ENCODE peak calls at places on chromosomes 11 and 22, in four cellular contexts. One of them, this sample, is unnamed.

GRCh38 chr11:103851166-103851651 is 185.2 kb upstream of the DDI1 start:
- DNase-seq in neural crest cell: no peak
- DNase-seq in sigmoid colon: no peak
- DNase-seq in B cell: no peak
- DNase-seq in this sample: no peak

GRCh38 chr11:5225480-5225871 is 1.4 kb downstream of the HBB start:
- DNase-seq in neural crest cell: no peak
- DNase-seq in sigmoid colon: no peak
- DNase-seq in B cell: no peak
- DNase-seq in this sample: no peak

GRCh38 chr11:63520606-63521170 is 14.8 kb downstream of the LGALS12 start:
- DNase-seq in neural crest cell: no peak
- DNase-seq in sigmoid colon: no peak
- DNase-seq in B cell: no peak
- DNase-seq in this sample: no peak

GRCh38 chr11:8091671-8092070 is 10.7 kb downstream of the TUB start:
- DNase-seq in neural crest cell: no peak
- DNase-seq in sigmoid colon: peak; percentile 60
- DNase-seq in B cell: no peak
- DNase-seq in this sample: no peak

GRCh38 chr11:113730887-113731726 is 25.0 kb upstream of the TMPRSS5 start:
- DNase-seq in neural crest cell: peak; percentile 19
- DNase-seq in sigmoid colon: no peak
- DNase-seq in B cell: no peak
- DNase-seq in this sample: peak; percentile 21

GRCh38 chr22:38214248-38215056 is 12.7 kb downstream of the MAFF start:
- DNase-seq in neural crest cell: peak; percentile 73
- DNase-seq in sigmoid colon: peak; percentile 83
- DNase-seq in B cell: peak; percentile 82
- DNase-seq in this sample: peak; percentile 94

GRCh38 chr22:28882545-28882877 is 861 bp upstream of the ZNRF3 start:
- DNase-seq in neural crest cell: no peak
- DNase-seq in sigmoid colon: peak; percentile 74
- DNase-seq in B cell: no peak
- DNase-seq in this sample: no peak

GRCh38 chr11:124075841-124076571 is 34.9 kb upstream of the OR10G7 start:
- DNase-seq in neural crest cell: no peak
- DNase-seq in sigmoid colon: no peak
- DNase-seq in B cell: peak; percentile 12
- DNase-seq in this sample: peak; percentile 52

GRCh38 chr11:108926522-108927380 is 261.9 kb downstream of the DDX10 start:
- DNase-seq in neural crest cell: no peak
- DNase-seq in sigmoid colon: no peak
- DNase-seq in B cell: no peak
- DNase-seq in this sample: no peak

GRCh38 chr11:28679795-28680194 is 571.6 kb downstream of the METTL15 start:
- DNase-seq in neural crest cell: no peak
- DNase-seq in sigmoid colon: no peak
- DNase-seq in B cell: no peak
- DNase-seq in this sample: no peak

GRCh38 chr11:35030716-35031213 is 108.2 kb upstream of the CD44 start:
- DNase-seq in neural crest cell: no peak
- DNase-seq in sigmoid colon: peak; percentile 69
- DNase-seq in B cell: no peak
- DNase-seq in this sample: peak; percentile 51

GRCh38 chr22:40953446-40953845 is 2.3 kb downstream of the RBX1 start:
- DNase-seq in neural crest cell: no peak
- DNase-seq in sigmoid colon: no peak
- DNase-seq in B cell: no peak
- DNase-seq in this sample: no peak

GRCh38 chr11:38648597-38648996 is 2050.6 kb upstream of the RAG2 start:
- DNase-seq in neural crest cell: no peak
- DNase-seq in sigmoid colon: no peak
- DNase-seq in B cell: no peak
- DNase-seq in this sample: no peak

GRCh38 chr11:16895306-16895705 is 118.9 kb downstream of the PLEKHA7 start:
- DNase-seq in neural crest cell: no peak
- DNase-seq in sigmoid colon: no peak
- DNase-seq in B cell: no peak
- DNase-seq in this sample: no peak

GRCh38 chr22:48627203-48627602 is 1200.5 kb downstream of the BRD1 start:
- DNase-seq in neural crest cell: no peak
- DNase-seq in sigmoid colon: no peak
- DNase-seq in B cell: no peak
- DNase-seq in this sample: no peak

GRCh38 chr22:26182723-26183122 is 13.5 kb downstream of the SEZ6L start:
- DNase-seq in neural crest cell: no peak
- DNase-seq in sigmoid colon: no peak
- DNase-seq in B cell: no peak
- DNase-seq in this sample: no peak

GRCh38 chr11:5291207-5291838 is 10.4 kb downstream of the OR51B4 start:
- DNase-seq in neural crest cell: no peak
- DNase-seq in sigmoid colon: no peak
- DNase-seq in B cell: no peak
- DNase-seq in this sample: peak; percentile 61

GRCh38 chr11:14894657-14895598 is 2.9 kb upstream of the CYP2R1 start:
- DNase-seq in neural crest cell: no peak
- DNase-seq in sigmoid colon: peak; percentile 77
- DNase-seq in B cell: no peak
- DNase-seq in this sample: no peak

GRCh38 chr11:57498540-57498939 is 17.0 kb downstream of the SLC43A1 start:
- DNase-seq in neural crest cell: no peak
- DNase-seq in sigmoid colon: no peak
- DNase-seq in B cell: peak; percentile 12
- DNase-seq in this sample: no peak

GRCh38 chr11:117444256-117445096 is 116.8 kb downstream of the CEP164 start:
- DNase-seq in neural crest cell: no peak
- DNase-seq in sigmoid colon: no peak
- DNase-seq in B cell: no peak
- DNase-seq in this sample: no peak

GRCh38 chr22:26981111-26981510 is 323.7 kb downstream of the MIAT start:
- DNase-seq in neural crest cell: no peak
- DNase-seq in sigmoid colon: peak; percentile 76
- DNase-seq in B cell: no peak
- DNase-seq in this sample: no peak

GRCh38 chr11:134684576-134684975 is 272.5 kb upstream of the B3GAT1 start:
- DNase-seq in neural crest cell: no peak
- DNase-seq in sigmoid colon: peak; percentile 38
- DNase-seq in B cell: no peak
- DNase-seq in this sample: no peak

GRCh38 chr22:40204331-40205116 is 26.8 kb downstream of the TNRC6B start:
- DNase-seq in neural crest cell: no peak
- DNase-seq in sigmoid colon: no peak
- DNase-seq in B cell: no peak
- DNase-seq in this sample: no peak

GRCh38 chr11:48033918-48034341 is 53.6 kb downstream of the PTPRJ start:
- DNase-seq in neural crest cell: no peak
- DNase-seq in sigmoid colon: no peak
- DNase-seq in B cell: no peak
- DNase-seq in this sample: no peak

GRCh38 chr11:69126286-69126685 is 29.4 kb upstream of the SMIM38 start:
- DNase-seq in neural crest cell: no peak
- DNase-seq in sigmoid colon: no peak
- DNase-seq in B cell: no peak
- DNase-seq in this sample: no peak

GRCh38 chr11:86116386-86116726 is 47.5 kb upstream of the PICALM start:
- DNase-seq in neural crest cell: no peak
- DNase-seq in sigmoid colon: no peak
- DNase-seq in B cell: peak; percentile 26
- DNase-seq in this sample: peak; percentile 82

GRCh38 chr11:77776455-77776854 is 44.1 kb downstream of the RSF1 start:
- DNase-seq in neural crest cell: no peak
- DNase-seq in sigmoid colon: no peak
- DNase-seq in B cell: no peak
- DNase-seq in this sample: peak; percentile 27

DNA sequence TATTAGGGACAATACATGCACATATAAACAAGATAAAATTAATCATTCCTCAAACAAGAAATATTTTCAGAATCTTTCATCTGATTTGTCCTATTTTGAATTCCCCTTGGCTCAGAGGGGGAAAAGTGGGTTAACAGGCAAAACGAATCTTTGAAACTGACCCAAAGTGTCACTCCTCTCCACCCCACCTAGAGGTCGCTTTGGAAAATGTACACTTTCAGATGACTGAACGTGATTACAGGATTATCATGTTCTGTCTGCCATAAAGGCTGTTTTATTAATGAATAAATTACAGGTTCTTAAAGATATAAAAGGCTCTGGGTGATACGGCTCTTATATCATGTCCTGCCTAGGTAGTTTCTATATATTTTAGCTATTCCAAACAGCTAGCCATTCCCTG is 1735.0 kb downstream of the LRRC4C start:
- DNase-seq in neural crest cell: no peak
- DNase-seq in sigmoid colon: no peak
- DNase-seq in B cell: no peak
- DNase-seq in this sample: no peak
- TF ChIP-seq CTCF in neural crest cell: peak; percentile 44
- TF ChIP-seq CTCF in sigmoid colon: no peak
- TF ChIP-seq CTCF in B cell: no peak
- TF ChIP-seq CTCF in this sample: no peak

GRCh38 chr11:61792310-61793083 is at the start of the genes FEN1 and TMEM258:
- DNase-seq in neural crest cell: peak; percentile 86
- DNase-seq in sigmoid colon: peak; percentile 94
- DNase-seq in B cell: peak; percentile 91
- DNase-seq in this sample: peak; percentile 95
- TF ChIP-seq CTCF in neural crest cell: peak; percentile 24
- TF ChIP-seq CTCF in sigmoid colon: peak; percentile 36
- TF ChIP-seq CTCF in B cell: no peak
- TF ChIP-seq CTCF in this sample: no peak

DNA sequence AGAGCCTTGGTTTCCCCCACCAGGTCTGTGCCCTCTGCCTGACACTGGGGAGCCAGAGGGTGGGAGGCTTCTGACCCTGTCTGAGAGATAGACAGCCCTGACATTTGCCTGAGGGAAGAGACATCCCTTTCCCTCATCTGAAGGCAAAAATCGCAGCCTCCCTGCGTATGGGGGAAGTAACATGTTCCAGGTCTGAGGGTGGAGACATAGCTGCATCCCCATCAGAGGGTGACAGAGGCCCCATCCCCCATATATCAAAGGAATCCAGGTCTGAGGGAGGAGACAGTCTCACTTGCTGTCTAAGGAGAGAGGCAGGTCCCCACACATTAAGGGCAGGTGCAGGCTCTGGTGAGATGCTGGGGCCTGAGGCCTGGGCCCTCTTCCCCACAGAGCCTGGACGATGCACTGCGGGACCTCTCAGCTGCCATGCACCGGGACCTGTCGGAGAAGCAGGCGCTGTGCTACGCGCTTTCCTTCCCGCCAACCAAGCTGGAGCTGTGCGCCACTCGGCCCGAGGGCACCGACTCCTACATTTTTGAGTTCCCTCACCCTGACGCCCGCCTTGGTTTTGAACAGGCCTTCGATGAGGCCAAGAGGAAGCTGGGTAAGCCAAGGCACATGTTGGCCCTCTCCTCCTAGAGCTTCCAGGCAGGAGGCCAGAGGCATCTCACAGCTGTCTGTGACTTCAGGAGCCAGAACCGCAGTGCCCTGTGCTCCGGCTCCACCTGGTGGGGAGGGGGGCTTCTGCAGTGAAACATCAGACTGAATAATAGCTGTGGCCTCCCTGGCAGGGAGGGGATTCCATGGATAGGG is 16.1 kb upstream of the RELT start:
- DNase-seq in neural crest cell: peak; percentile 45
- DNase-seq in sigmoid colon: no peak
- DNase-seq in B cell: peak; percentile 69
- DNase-seq in this sample: no peak
- TF ChIP-seq CTCF in neural crest cell: peak; percentile 60
- TF ChIP-seq CTCF in sigmoid colon: no peak
- TF ChIP-seq CTCF in B cell: peak; percentile 57
- TF ChIP-seq CTCF in this sample: peak; percentile 44

GRCh38 chr11:65329944-65330403 is 3.7 kb upstream of the DPF2 start:
- DNase-seq in neural crest cell: peak; percentile 93
- DNase-seq in sigmoid colon: peak; percentile 95
- DNase-seq in B cell: peak; percentile 65
- DNase-seq in this sample: peak; percentile 92
- TF ChIP-seq CTCF in neural crest cell: peak; percentile 90
- TF ChIP-seq CTCF in sigmoid colon: peak; percentile 65
- TF ChIP-seq CTCF in B cell: peak; percentile 86
- TF ChIP-seq CTCF in this sample: peak; percentile 70

GRCh38 chr11:110531056-110531756 is 101.5 kb downstream of the FDX1 start:
- DNase-seq in neural crest cell: no peak
- DNase-seq in sigmoid colon: no peak
- DNase-seq in B cell: no peak
- DNase-seq in this sample: no peak

GRCh38 chr11:110525883-110526282 is 96.1 kb downstream of the FDX1 start:
- DNase-seq in neural crest cell: no peak
- DNase-seq in sigmoid colon: no peak
- DNase-seq in B cell: no peak
- DNase-seq in this sample: no peak

GRCh38 chr11:110527146-110527545 is 97.4 kb downstream of the FDX1 start:
- DNase-seq in neural crest cell: no peak
- DNase-seq in sigmoid colon: no peak
- DNase-seq in B cell: no peak
- DNase-seq in this sample: no peak

GRCh38 chr11:110526323-110526722 is 96.6 kb downstream of the FDX1 start:
- DNase-seq in neural crest cell: no peak
- DNase-seq in sigmoid colon: no peak
- DNase-seq in B cell: no peak
- DNase-seq in this sample: peak; percentile 30

GRCh38 chr11:110529043-110529442 is 99.3 kb downstream of the FDX1 start:
- DNase-seq in neural crest cell: no peak
- DNase-seq in sigmoid colon: no peak
- DNase-seq in B cell: no peak
- DNase-seq in this sample: peak; percentile 33
- TF ChIP-seq CTCF in neural crest cell: peak; percentile 37
- TF ChIP-seq CTCF in sigmoid colon: no peak
- TF ChIP-seq CTCF in B cell: no peak
- TF ChIP-seq CTCF in this sample: peak; percentile 29

This sample was measured in GM12865.